ENCODE peak calls at places on chromosomes 7 and 10, in four cellular contexts. O, N, M and E are unnamed samples.

GRCh38 chr7:130951303-130951975 is 217.4 kb upstream of the KLF14 start:
- DNase-seq in O (no peak), N (no peak), M (no peak), E (no peak)

GRCh38 chr7:418636-419280 is 100.9 kb downstream of the PDGFA start:
- DNase-seq in O (peak; percentile 67), N (no peak), M (no peak), E (no peak)

GRCh38 chr10:98920807-98921206 is 314.8 kb downstream of the HPSE2 start:
- DNase-seq in O (no peak), N (no peak), M (peak; percentile 63), E (peak; percentile 45)

GRCh38 chr7:29424984-29425309 is 138.7 kb upstream of the PRR15 start:
- DNase-seq in O (no peak), N (no peak), M (no peak), E (no peak)

GRCh38 chr7:45645141-45645969 is 71.2 kb downstream of the ADCY1 start:
- DNase-seq in O (no peak), N (no peak), M (no peak), E (no peak)

GRCh38 chr7:83849135-83849534 is 200.2 kb upstream of the SEMA3E start:
- DNase-seq in O (no peak), N (no peak), M (no peak), E (peak; percentile 23)

GRCh38 chr10:130844264-130844761 is 467.2 kb downstream of the TCERG1L start:
- DNase-seq in O (no peak), N (no peak), M (no peak), E (no peak)

GRCh38 chr7:26549281-26549943 is 257.8 kb downstream of the SNX10 start:
- DNase-seq in O (no peak), N (no peak), M (peak; percentile 64), E (no peak)

GRCh38 chr10:78853864-78854263 is 214.9 kb upstream of the ZMIZ1 start:
- DNase-seq in O (no peak), N (no peak), M (no peak), E (no peak)